ENCODE peak calls at places on chromosomes 12 and 14, in six cellular contexts. Y, C, D, F, K and J are unnamed samples.

GRCh38 chr12:67780580-67781084 is 132.1 kb downstream of the DYRK2 start:
- DNase-seq in K (no peak), F (no peak), Y (no peak), C (no peak), D (no peak), J (no peak)

GRCh38 chr14:100541621-100542560 is 45.3 kb downstream of the BEGAIN start:
- DNase-seq in Y (no peak), K (no peak), F (no peak), D (no peak), C (no peak), J (peak)

GRCh38 chr12:59650594-59651229 is 54.9 kb downstream of the SLC16A7 start:
- DNase-seq in K (no peak), D (no peak), Y (peak), C (no peak), F (no peak), J (no peak)

GRCh38 chr14:74459289-74459946 is 33.4 kb upstream of the SYNDIG1L start:
- DNase-seq in F (no peak), Y (peak), K (peak), D (peak), C (peak), J (no peak)

GRCh38 chr12:105793421-105793820 is 345.3 kb downstream of the NUAK1 start:
- DNase-seq in K (no peak), D (no peak), C (no peak), F (no peak), Y (no peak), J (no peak)

GRCh38 chr12:69024413-69024812 is 91.4 kb upstream of the CPM start:
- DNase-seq in F (no peak), Y (peak), D (peak), K (no peak), C (peak), J (no peak)

GRCh38 chr12:49674318-49674985 is 32.8 kb downstream of the FMNL3 start:
- DNase-seq in Y (peak), F (peak), D (peak), K (no peak), C (peak), J (no peak)

GRCh38 chr14:94473666-94474410 is 2.2 kb downstream of the SERPINA9 start:
- DNase-seq in D (no peak), Y (no peak), F (no peak), C (no peak), K (no peak), J (no peak)

GRCh38 chr12:89138048-89138852 is 214.1 kb downstream of the DUSP6 start:
- DNase-seq in Y (no peak), K (no peak), D (peak), C (no peak), F (no peak), J (no peak)

GRCh38 chr14:104634886-104635570 is 30.5 kb upstream of the TMEM179 start:
- DNase-seq in F (no peak), C (no peak), D (no peak), Y (no peak), K (no peak), J (no peak)

GRCh38 chr12:106987846-106988245 is 900 bp upstream of the MTERF2 start:
- DNase-seq in Y (no peak), C (peak), K (no peak), D (no peak), F (no peak), J (no peak)